ENCODE peak calls at places on chromosomes 13 and 19, in four cellular contexts. V is kidney tubule cell, R is NCI-H748 treated with DMSO at 0.1 percent for 48 hours, U is hypothalamus. W is an unnamed sample.

GRCh38 chr13:111184685-111185401 is 69.7 kb downstream of the ARHGEF7 start:
- DNase-seq in R (no peak), V (no peak), U (no peak), W (no peak)

GRCh38 chr13:112725346-112726017 is 35.6 kb downstream of the ATP11A start:
- DNase-seq in R (no peak), U (no peak), V (peak), W (peak)

GRCh38 chr19:456547-457110 is 4.2 kb downstream of the SHC2 start:
- DNase-seq in U (no peak), R (peak), V (no peak), W (no peak)

GRCh38 chr19:4499318-4499717 is 19.0 kb downstream of the PLIN4 start:
- DNase-seq in V (no peak), R (no peak), U (no peak), W (no peak)

GRCh38 chr13:39418424-39418823 is 184.6 kb downstream of the LHFPL6 start:
- DNase-seq in U (no peak), R (no peak), V (no peak), W (no peak)

GRCh38 chr19:19276386-19276785 is 3.3 kb upstream of the TM6SF2 start:
- DNase-seq in V (no peak), R (no peak), U (no peak), W (no peak)

GRCh38 chr19:37583340-37583739 is 11.3 kb downstream of the ZNF571 start:
- DNase-seq in R (no peak), V (no peak), U (no peak), W (no peak)

GRCh38 chr19:47573076-47574026 is at the start of gene ZNF541:
- DNase-seq in R (no peak), V (no peak), U (peak), W (no peak)

GRCh38 chr19:14659886-14660489 is 14.7 kb downstream of the ADGRE3 start:
- DNase-seq in V (no peak), U (no peak), R (no peak), W (no peak)

GRCh38 chr13:46341112-46341711 is 45.8 kb downstream of the RUBCNL start:
- DNase-seq in U (no peak), V (peak), R (no peak), W (peak)

GRCh38 chr19:40805258-40805868 is 6.4 kb downstream of the EGLN2 start:
- DNase-seq in U (no peak), V (no peak), R (no peak), W (no peak)

GRCh38 chr19:15216363-15216762 is 15.6 kb upstream of the NOTCH3 start:
- DNase-seq in V (no peak), R (no peak), U (no peak), W (no peak)

GRCh38 chr13:67147257-67148218 is 82.6 kb downstream of the PCDH9 start:
- DNase-seq in R (no peak), V (peak), U (no peak), W (no peak)

GRCh38 chr13:79830426-79830825 is 349.5 kb downstream of the NDFIP2 start:
- DNase-seq in R (no peak), U (no peak), V (no peak), W (no peak)

GRCh38 chr13:100019780-100020356 is 38.3 kb downstream of the ZIC2 start:
- DNase-seq in V (no peak), R (no peak), U (no peak), W (no peak)

GRCh38 chr13:42699922-42700321 is 81.5 kb upstream of the FAM216B start:
- DNase-seq in R (no peak), V (no peak), U (no peak), W (no peak)

GRCh38 chr13:110624766-110625756 is 9.7 kb downstream of the NAXD start:
- DNase-seq in R (no peak), U (no peak), V (no peak), W (no peak)

GRCh38 chr13:113742000-113742441 is 17.0 kb upstream of the TMEM255B start:
- DNase-seq in V (peak), R (peak), U (peak), W (peak)

GRCh38 chr19:11014403-11014911 is 53.6 kb downstream of the SMARCA4 start:
- DNase-seq in U (no peak), V (no peak), R (no peak), W (no peak)

W was measured in M059J.